ENCODE peak calls at places on chromosome 18, in seven cellular contexts. R is mesendoderm, S is mesenchymal stem cell, A is IMR-90, Y is trophoblast cell, J is H9, X is H1. M is an unnamed sample.

GRCh38 chr18:79687806-79688205 is 8.2 kb downstream of the CTDP1 start:
- DNase-seq in R (no peak), S (peak), A (peak), Y (no peak), J (no peak), X (no peak), M (no peak)

GRCh38 chr18:28075501-28075900 is 101.4 kb downstream of the CDH2 start:
- DNase-seq in R (peak), S (peak), A (no peak), Y (peak), J (no peak), X (no peak), M (no peak)

GRCh38 chr18:25147878-25148488 is 204.0 kb downstream of the ZNF521 start:
- DNase-seq in R (no peak), S (no peak), A (no peak), Y (no peak), J (no peak), X (no peak), M (no peak)

GRCh38 chr18:8858888-8859511 is 153.6 kb downstream of the MTCL1 start:
- DNase-seq in R (peak), S (peak), A (peak), Y (peak), J (no peak), X (no peak), M (no peak)

GRCh38 chr18:12606592-12607315 is 51.2 kb downstream of the SPIRE1 start:
- DNase-seq in R (peak), S (peak), A (peak), Y (no peak), J (no peak), X (no peak), M (no peak)

GRCh38 chr18:12749136-12749535 is 46.3 kb downstream of the PSMG2 start:
- DNase-seq in R (no peak), S (no peak), A (no peak), Y (no peak), J (no peak), X (no peak), M (no peak)

GRCh38 chr18:64474751-64475150 is 325.9 kb upstream of the LINC00305 start:
- DNase-seq in R (no peak), S (peak), A (no peak), Y (no peak), J (no peak), X (no peak), M (no peak)

GRCh38 chr18:68438983-68439382 is 275.9 kb downstream of the TMX3 start:
- DNase-seq in R (peak), S (peak), A (peak), Y (peak), J (no peak), X (no peak), M (peak)

GRCh38 chr18:30481871-30482270 is 560.7 kb downstream of the DSC3 start:
- DNase-seq in R (peak), S (no peak), A (no peak), Y (no peak), J (peak), X (peak), M (no peak)

GRCh38 chr18:57737661-57738060 is 65.5 kb downstream of the ATP8B1 start:
- DNase-seq in R (no peak), S (peak), A (peak), Y (peak), J (no peak), X (no peak), M (no peak)

GRCh38 chr18:58788971-58789797 is 75.5 kb upstream of the ZNF532 start:
- DNase-seq in R (peak), S (peak), A (peak), Y (no peak), J (peak), X (no peak), M (no peak)

GRCh38 chr18:79503891-79504475 is 108.3 kb downstream of the NFATC1 start:
- DNase-seq in R (no peak), S (no peak), A (no peak), Y (no peak), J (no peak), X (no peak), M (no peak)

GRCh38 chr18:63073481-63073880 is 246.1 kb downstream of the BCL2 start:
- DNase-seq in R (no peak), S (no peak), A (no peak), Y (no peak), J (no peak), X (no peak), M (no peak)

GRCh38 chr18:67731853-67732252 is 215.3 kb upstream of the DSEL start:
- DNase-seq in R (no peak), S (peak), A (peak), Y (no peak), J (no peak), X (no peak), M (no peak)

GRCh38 chr18:58391113-58391892 is 237.6 kb downstream of the ALPK2 start:
- DNase-seq in R (no peak), S (peak), A (no peak), Y (no peak), J (peak), X (no peak), M (no peak)

GRCh38 chr18:41703744-41704530 is 251.1 kb upstream of the PIK3C3 start:
- DNase-seq in R (peak), S (peak), A (peak), Y (no peak), J (no peak), X (no peak), M (no peak)

GRCh38 chr18:73235491-73235890 is 367.7 kb upstream of the NETO1 start:
- DNase-seq in R (peak), S (peak), A (peak), Y (peak), J (no peak), X (peak), M (no peak)

GRCh38 chr18:35533916-35534315 is 36.2 kb upstream of the INO80C start:
- DNase-seq in R (no peak), S (no peak), A (no peak), Y (no peak), J (no peak), X (no peak), M (no peak)

GRCh38 chr18:63001861-63002260 is 286.5 kb downstream of the PHLPP1 start:
- DNase-seq in R (no peak), S (no peak), A (no peak), Y (no peak), J (no peak), X (no peak), M (no peak)

GRCh38 chr18:49359732-49360444 is 100.6 kb downstream of the DYM start:
- DNase-seq in R (no peak), S (peak), A (peak), Y (no peak), J (no peak), X (no peak), M (no peak)

GRCh38 chr18:9825571-9826073 is 60.2 kb upstream of the TXNDC2 start:
- DNase-seq in R (no peak), S (peak), A (peak), Y (peak), J (no peak), X (no peak), M (no peak)

DNA sequence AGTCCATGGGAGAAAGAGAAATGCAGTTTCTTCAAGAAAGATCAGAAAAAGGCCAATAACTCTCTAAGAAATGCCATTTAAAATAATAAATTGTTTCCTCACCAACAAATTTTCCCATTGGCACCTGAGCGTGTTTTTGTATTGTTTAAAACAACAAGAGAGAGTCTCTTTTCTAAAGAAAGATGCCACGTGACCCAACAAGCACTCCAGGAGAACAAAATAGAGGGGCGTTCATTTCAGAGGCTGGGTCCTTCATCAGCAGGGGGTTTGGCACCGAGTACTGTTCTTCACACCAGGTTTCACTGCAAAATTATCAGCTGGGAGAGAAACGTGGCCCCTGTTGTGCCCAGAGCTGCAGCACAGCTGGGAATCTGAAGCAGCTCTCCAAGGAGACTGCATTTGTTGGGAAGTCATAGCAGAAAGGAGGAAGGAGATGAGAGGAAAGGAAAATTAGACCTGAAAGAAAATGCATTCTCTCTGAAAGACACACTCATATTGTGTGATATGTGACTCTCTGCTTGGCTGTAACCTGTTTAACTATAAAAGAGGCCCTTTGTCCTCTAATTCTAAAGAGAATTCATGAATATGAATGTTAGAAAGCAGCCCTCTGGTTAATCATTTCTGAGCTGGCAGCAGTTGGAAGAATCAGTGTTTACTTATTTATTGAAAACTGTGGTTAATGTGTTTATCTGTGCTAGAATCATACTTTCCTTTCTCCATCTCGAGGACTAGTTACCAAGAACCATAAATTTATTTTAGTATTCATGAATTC is 205.3 kb upstream of the CDH20 start:
- DNase-seq in R (peak), S (no peak), A (no peak), Y (no peak), J (peak), X (no peak), M (no peak)
- H4K8ac ChIP-seq in R (no peak), S (no peak), A (no peak), Y (peak), J (no peak), X (no peak), M (no peak)

GRCh38 chr18:76859474-76860339 is 37.4 kb downstream of the ZNF236 start:
- DNase-seq in R (no peak), S (no peak), A (no peak), Y (no peak), J (no peak), X (no peak), M (no peak)

GRCh38 chr18:76860411-76860810 is 38.1 kb downstream of the ZNF236 start:
- DNase-seq in R (no peak), S (no peak), A (no peak), Y (no peak), J (no peak), X (no peak), M (no peak)

GRCh38 chr18:76857476-76857875 is 35.1 kb downstream of the ZNF236 start:
- DNase-seq in R (no peak), S (no peak), A (no peak), Y (no peak), J (no peak), X (no peak), M (no peak)
- H3K18ac ChIP-seq in R (no peak), S (no peak), A (no peak), Y (no peak), J (no peak), X (no peak), M (no peak)

DNA sequence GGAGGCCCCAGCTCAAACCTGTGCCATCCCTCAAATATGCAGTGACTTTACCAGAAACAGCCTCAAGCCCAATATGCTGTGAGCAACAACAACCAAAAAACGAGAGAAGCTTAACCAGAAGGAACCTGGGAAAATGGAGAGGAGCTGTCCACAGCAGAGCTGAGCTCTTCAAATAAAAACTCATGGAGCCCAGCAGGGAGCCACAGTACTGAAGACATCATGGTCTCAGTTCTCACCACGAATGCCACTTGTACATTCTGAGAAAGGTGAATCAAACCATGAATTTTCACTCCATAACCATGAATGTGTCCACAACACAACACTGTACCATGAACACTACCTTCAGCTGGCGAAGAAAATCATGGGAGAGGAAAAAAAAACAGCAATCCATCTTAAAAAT is 50.5 kb downstream of the KLHL14 start:
- DNase-seq in R (no peak), S (no peak), A (no peak), Y (no peak), J (no peak), X (no peak), M (no peak)
- H3K4ac ChIP-seq in R (no peak), S (no peak), A (no peak), Y (no peak), J (no peak), X (no peak), M (no peak)

GRCh38 chr18:47731276-47731675 is 199.2 kb downstream of the SMAD2 start:
- DNase-seq in R (no peak), S (no peak), A (no peak), Y (no peak), J (no peak), X (no peak), M (no peak)
- H4K8ac ChIP-seq in R (no peak), S (no peak), A (no peak), Y (no peak), J (no peak), X (no peak), M (no peak)

GRCh38 chr18:44789704-44790103 is 109.0 kb downstream of the SETBP1 start:
- DNase-seq in R (no peak), S (peak), A (no peak), Y (peak), J (no peak), X (no peak), M (no peak)
- H3K18ac ChIP-seq in R (no peak), S (no peak), A (no peak), Y (no peak), J (no peak), X (no peak), M (no peak)

GRCh38 chr18:23458830-23459529 is 5.9 kb downstream of the RIOK3 start:
- DNase-seq in R (no peak), S (peak), A (no peak), Y (no peak), J (no peak), X (no peak), M (no peak)
- H3K4ac ChIP-seq in R (no peak), S (no peak), A (no peak), Y (peak), J (no peak), X (no peak), M (no peak)

GRCh38 chr18:50956116-50956515 is 11.7 kb upstream of the ELAC1 start:
- DNase-seq in R (no peak), S (no peak), A (no peak), Y (peak), J (no peak), X (no peak), M (no peak)
- H4K8ac ChIP-seq in R (no peak), S (no peak), A (no peak), Y (no peak), J (no peak), X (no peak), M (no peak)

DNA sequence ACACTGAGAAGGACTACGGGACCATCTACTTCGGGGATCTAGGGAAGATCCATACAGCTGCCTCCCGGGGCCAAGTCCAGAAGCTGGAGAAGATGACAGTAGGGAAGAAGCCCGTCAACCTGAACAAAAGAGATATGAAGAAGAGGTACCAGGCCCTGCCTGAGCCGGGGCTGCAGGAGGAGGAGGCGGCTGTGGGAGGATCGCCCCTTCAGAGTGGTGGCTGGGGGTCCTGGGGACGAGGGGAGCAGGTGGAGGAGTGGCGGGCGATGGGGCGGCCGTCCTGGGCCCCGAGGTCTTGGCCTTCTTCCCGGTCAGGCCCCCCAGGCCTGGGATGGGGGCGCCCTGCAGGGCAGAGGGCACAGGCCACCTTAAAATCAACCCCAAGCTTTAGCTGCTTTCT is 524 bp downstream of the ANKRD30B start:
- DNase-seq in R (no peak), S (no peak), A (no peak), Y (no peak), J (no peak), X (no peak), M (no peak)
- H3K18ac ChIP-seq in R (no peak), S (no peak), A (no peak), Y (no peak), J (no peak), X (no peak), M (no peak)

GRCh38 chr18:76098728-76099514 is 396.1 kb downstream of the ZNF516 start:
- DNase-seq in R (peak), S (no peak), A (no peak), Y (no peak), J (no peak), X (no peak), M (no peak)
- H3K4ac ChIP-seq in R (no peak), S (no peak), A (no peak), Y (no peak), J (no peak), X (no peak), M (no peak)

GRCh38 chr18:56235773-56236115 is 402.6 kb downstream of the TXNL1 start:
- DNase-seq in R (no peak), S (no peak), A (no peak), Y (no peak), J (no peak), X (no peak), M (no peak)
- H4K8ac ChIP-seq in R (no peak), S (no peak), A (peak), Y (no peak), J (no peak), X (no peak), M (no peak)

M was measured in neuronal stem cell.